ENCODE peak calls at places on chromosomes 6 and 20, in nine cellular contexts. V is adipocyte; W is stimulated activated CD4-positive, alpha-beta T cell treated with anti-CD3 and anti-CD28 coated beads, Interleukin-12 subunit alpha, Interleukin-12 subunit beta, amount 100 ng/mL, for 4 hours; I is NCI-H1694; A is GM10248; X is A549; N is SJSA1; E is lung; J is RWPE1. U is an unnamed sample.

GRCh38 chr6:13400772-13401171 is 72.4 kb upstream of the TBC1D7 start:
- DNase-seq in E (no peak), N (no peak), I (no peak), W (no peak), J (no peak), X (no peak), A (peak), V (no peak), U (no peak)

GRCh38 chr20:722822-723644 is 45.3 kb downstream of the SLC52A3 start:
- DNase-seq in W (no peak), I (no peak), A (no peak), V (no peak), J (no peak), X (no peak), E (no peak), N (no peak), U (no peak)

GRCh38 chr6:111750753-111751684 is 122.2 kb downstream of the FYN start:
- DNase-seq in I (no peak), V (no peak), N (no peak), J (no peak), E (no peak), A (peak), W (peak), X (no peak), U (no peak)

GRCh38 chr6:136586295-136586694 is 36.1 kb upstream of the MAP7 start:
- DNase-seq in X (peak), E (no peak), I (no peak), A (no peak), W (no peak), N (no peak), J (no peak), V (peak), U (no peak)

GRCh38 chr6:81820979-81821378 is 68.5 kb upstream of the TENT5A start:
- DNase-seq in X (no peak), E (no peak), A (no peak), W (no peak), V (no peak), I (no peak), N (no peak), J (no peak), U (no peak)

GRCh38 chr6:157187182-157188093 is 135.9 kb downstream of the TMEM242 start:
- DNase-seq in X (no peak), N (no peak), A (no peak), V (no peak), J (no peak), E (no peak), W (no peak), I (peak), U (no peak)

GRCh38 chr20:57434390-57434700 is 43.1 kb downstream of the RBM38 start:
- DNase-seq in E (no peak), I (no peak), N (no peak), W (no peak), A (no peak), V (no peak), X (no peak), J (no peak), U (no peak)

GRCh38 chr6:80742481-80742880 is 636.0 kb downstream of the BCKDHB start:
- DNase-seq in V (peak), W (no peak), N (no peak), X (peak), I (peak), J (peak), A (no peak), E (no peak), U (no peak)

GRCh38 chr6:136486357-136486756 is 63.9 kb downstream of the MAP7 start:
- DNase-seq in I (peak), V (peak), W (no peak), A (no peak), E (no peak), J (no peak), X (no peak), N (no peak), U (no peak)

GRCh38 chr6:167299641-167300308 is 8.7 kb downstream of the UNC93A start:
- DNase-seq in I (no peak), W (no peak), X (no peak), E (no peak), N (no peak), V (no peak), J (no peak), A (no peak), U (no peak)

GRCh38 chr6:93343476-93343875 is 75.9 kb downstream of the EPHA7 start:
- DNase-seq in V (no peak), I (no peak), A (no peak), W (no peak), X (no peak), J (no peak), N (no peak), E (no peak), U (no peak)

GRCh38 chr20:38049800-38050199 is 16.3 kb downstream of the RPRD1B start:
- DNase-seq in V (peak), N (peak), E (no peak), W (no peak), X (no peak), J (peak), A (no peak), I (no peak), U (no peak)

GRCh38 chr6:63527658-63528514 is 44.4 kb upstream of the LOC128125822 start:
- DNase-seq in X (peak), W (no peak), N (peak), V (peak), E (peak), J (peak), A (no peak), I (no peak), U (peak)

U was measured in T1000.